ENCODE peak calls at places on chromosome 11, in eight cellular contexts. K is Panc1, L is HCT116, X is upper lobe of left lung, R is K562, E is GM12878, H is GM23338, N is HepG2. S is an unnamed sample.

GRCh38 chr11:40281055-40281580 is 1178.3 kb downstream of the LRRC4C start:
- ATAC-seq in K (no peak), L (no peak), X (no peak), R (no peak), E (peak), H (peak), N (no peak), S (no peak)

GRCh38 chr11:75031771-75032549 is 43.2 kb downstream of the NEU3 start:
- ATAC-seq in K (peak), L (peak), X (peak), R (peak), E (peak), H (peak), N (peak), S (peak)

GRCh38 chr11:43497144-43497543 is 138.4 kb downstream of the TTC17 start:
- ATAC-seq in K (no peak), L (no peak), X (peak), R (no peak), E (no peak), H (no peak), N (peak), S (no peak)

GRCh38 chr11:12362857-12363256 is 14.5 kb upstream of the PARVA start:
- ATAC-seq in K (no peak), L (no peak), X (no peak), R (no peak), E (no peak), H (no peak), N (no peak), S (no peak)

GRCh38 chr11:19116315-19116970 is 525 bp upstream of the ZDHHC13 start:
- ATAC-seq in K (no peak), L (no peak), X (no peak), R (no peak), E (peak), H (no peak), N (peak), S (no peak)

GRCh38 chr11:33761471-33761870 is 12.8 kb downstream of the FBXO3 start:
- ATAC-seq in K (no peak), L (no peak), X (no peak), R (no peak), E (peak), H (no peak), N (no peak), S (no peak)

GRCh38 chr11:113895367-113896155 is 9.0 kb upstream of the HTR3B start:
- ATAC-seq in K (peak), L (peak), X (no peak), R (peak), E (peak), H (peak), N (peak), S (no peak)

GRCh38 chr11:94178331-94178730 is 49.7 kb downstream of the PANX1 start:
- ATAC-seq in K (no peak), L (no peak), X (no peak), R (no peak), E (no peak), H (no peak), N (no peak), S (no peak)

GRCh38 chr11:10305262-10305963 is 540 bp downstream of the ADM start:
- ATAC-seq in K (peak), L (no peak), X (no peak), R (no peak), E (no peak), H (peak), N (peak), S (no peak)

GRCh38 chr11:34749666-34750659 is 129.1 kb downstream of the EHF start:
- ATAC-seq in K (no peak), L (no peak), X (peak), R (no peak), E (no peak), H (no peak), N (no peak), S (peak)

GRCh38 chr11:128705124-128705920 is 11.4 kb downstream of the FLI1 start:
- ATAC-seq in K (no peak), L (no peak), X (no peak), R (no peak), E (no peak), H (no peak), N (no peak), S (no peak)

GRCh38 chr11:102420547-102420946 is 32.0 kb downstream of the TMEM123 start:
- ATAC-seq in K (no peak), L (no peak), X (no peak), R (peak), E (peak), H (no peak), N (no peak), S (no peak)

GRCh38 chr11:67433536-67434394 is 3.7 kb downstream of the PTPRCAP start:
- ATAC-seq in K (no peak), L (no peak), X (no peak), R (no peak), E (no peak), H (no peak), N (no peak), S (no peak)

GRCh38 chr11:65834202-65834601 is 439 bp downstream of the SNX32 start:
- ATAC-seq in K (no peak), L (no peak), X (peak), R (no peak), E (no peak), H (no peak), N (no peak), S (no peak)

GRCh38 chr11:118343248-118343647 is 743 bp upstream of the CD3D start:
- ATAC-seq in K (no peak), L (no peak), X (no peak), R (no peak), E (peak), H (no peak), N (no peak), S (no peak)

DNA sequence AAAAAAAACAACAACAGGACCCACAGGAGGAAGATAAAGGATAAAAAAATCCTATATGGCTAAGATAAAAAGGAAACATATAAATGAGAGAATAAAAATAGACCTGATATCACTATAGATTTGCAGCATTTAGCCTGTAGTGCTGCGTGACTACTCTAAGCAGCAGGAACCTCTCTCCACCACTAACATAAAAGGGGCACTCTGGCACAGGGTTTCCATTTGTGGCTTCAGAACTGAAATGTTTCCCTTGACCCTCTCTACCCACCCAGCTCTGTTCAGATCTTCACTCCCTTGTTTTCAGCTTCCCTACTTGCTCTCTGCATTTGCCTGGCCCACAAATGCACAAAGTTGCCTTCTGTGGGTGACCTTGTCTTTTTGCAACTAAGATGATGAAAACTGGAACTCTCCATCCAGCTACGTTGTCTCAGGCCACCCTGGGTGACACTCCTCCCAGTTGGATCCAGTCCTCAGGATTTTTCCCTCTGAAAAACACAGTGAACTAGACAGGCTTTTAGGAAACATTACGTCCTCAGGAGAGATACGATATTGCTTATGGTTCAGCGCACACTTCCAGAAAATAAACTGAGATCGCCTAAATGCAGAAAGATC is 19.8 kb upstream of the PSMA1 start:
- ATAC-seq in K (peak), L (no peak), X (no peak), R (no peak), E (peak), H (peak), N (peak), S (peak)
- H3K4me3 ChIP-seq in K (no peak), L (no peak), X (no peak), R (no peak), E (no peak), H (no peak), N (no peak), S (no peak)

GRCh38 chr11:111448420-111448819 is 63.8 kb downstream of the BTG4 start:
- ATAC-seq in K (no peak), L (no peak), X (no peak), R (no peak), E (no peak), H (peak), N (peak), S (no peak)
- H3K27ac ChIP-seq in K (no peak), L (no peak), X (no peak), R (no peak), E (no peak), H (no peak), N (no peak), S (no peak)

GRCh38 chr11:14358729-14359439 is at the start of gene RRAS2:
- ATAC-seq in K (peak), L (peak), X (peak), R (peak), E (peak), H (peak), N (peak), S (peak)

GRCh38 chr11:14356342-14356741 is 2.6 kb downstream of the RRAS2 start:
- ATAC-seq in K (no peak), L (no peak), X (no peak), R (no peak), E (no peak), H (no peak), N (no peak), S (no peak)

GRCh38 chr11:14359573-14360031 is 619 bp upstream of the RRAS2 start:
- ATAC-seq in K (no peak), L (no peak), X (no peak), R (no peak), E (no peak), H (no peak), N (peak), S (no peak)

GRCh38 chr11:14360976-14361375 is 2.0 kb upstream of the RRAS2 start:
- ATAC-seq in K (no peak), L (no peak), X (no peak), R (no peak), E (no peak), H (no peak), N (no peak), S (no peak)

GRCh38 chr11:14357843-14358728 is 897 bp downstream of the RRAS2 start:
- ATAC-seq in K (peak), L (peak), X (peak), R (peak), E (peak), H (peak), N (peak), S (peak)
- TF ChIP-seq POLR2AphosphoS5 in K (no peak), L (peak), X (no peak), R (no peak), E (no peak), H (peak), N (no peak), S (no peak)

GRCh38 chr11:78205691-78206090 is 17.0 kb downstream of the USP35 start:
- ATAC-seq in K (no peak), L (no peak), X (no peak), R (no peak), E (no peak), H (no peak), N (no peak), S (no peak)

GRCh38 chr11:78201096-78201495 is 12.4 kb downstream of the USP35 start:
- ATAC-seq in K (no peak), L (no peak), X (no peak), R (no peak), E (no peak), H (no peak), N (no peak), S (no peak)

GRCh38 chr11:78202733-78203167 is 14.0 kb downstream of the USP35 start:
- ATAC-seq in K (no peak), L (no peak), X (peak), R (no peak), E (peak), H (no peak), N (peak), S (no peak)

GRCh38 chr11:78205256-78205655 is 16.5 kb downstream of the USP35 start:
- ATAC-seq in K (no peak), L (no peak), X (no peak), R (no peak), E (no peak), H (no peak), N (no peak), S (no peak)

DNA sequence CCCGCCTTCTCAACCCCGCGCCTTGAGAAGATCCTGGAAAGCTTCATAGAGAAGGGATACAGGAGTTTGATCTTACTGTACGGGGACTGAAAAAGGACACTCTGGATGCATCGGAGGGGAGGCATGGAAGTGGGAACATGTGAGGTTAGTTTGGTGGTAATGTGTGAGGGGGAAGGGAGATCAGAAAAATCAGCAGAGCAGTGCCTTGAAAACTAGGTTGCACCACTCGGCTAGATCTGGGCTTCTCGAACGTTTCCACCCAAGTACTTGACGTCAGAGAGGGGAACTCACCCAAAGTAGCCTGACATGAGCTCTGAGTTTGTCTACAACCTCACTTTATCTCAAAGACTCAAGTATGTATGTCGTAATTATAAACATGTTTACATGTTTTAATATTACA is 14.5 kb downstream of the USP35 start:
- ATAC-seq in K (no peak), L (no peak), X (no peak), R (no peak), E (no peak), H (no peak), N (no peak), S (no peak)
- H3K4me3 ChIP-seq in K (no peak), L (no peak), X (no peak), R (no peak), E (no peak), H (no peak), N (no peak), S (no peak)

GRCh38 chr11:62559204-62559603 is 12.6 kb upstream of the AHNAK start:
- ATAC-seq in K (no peak), L (no peak), X (no peak), R (no peak), E (no peak), H (no peak), N (no peak), S (no peak)
- H3K27ac ChIP-seq in K (peak), L (peak), X (peak), R (no peak), E (no peak), H (peak), N (no peak), S (peak)

DNA sequence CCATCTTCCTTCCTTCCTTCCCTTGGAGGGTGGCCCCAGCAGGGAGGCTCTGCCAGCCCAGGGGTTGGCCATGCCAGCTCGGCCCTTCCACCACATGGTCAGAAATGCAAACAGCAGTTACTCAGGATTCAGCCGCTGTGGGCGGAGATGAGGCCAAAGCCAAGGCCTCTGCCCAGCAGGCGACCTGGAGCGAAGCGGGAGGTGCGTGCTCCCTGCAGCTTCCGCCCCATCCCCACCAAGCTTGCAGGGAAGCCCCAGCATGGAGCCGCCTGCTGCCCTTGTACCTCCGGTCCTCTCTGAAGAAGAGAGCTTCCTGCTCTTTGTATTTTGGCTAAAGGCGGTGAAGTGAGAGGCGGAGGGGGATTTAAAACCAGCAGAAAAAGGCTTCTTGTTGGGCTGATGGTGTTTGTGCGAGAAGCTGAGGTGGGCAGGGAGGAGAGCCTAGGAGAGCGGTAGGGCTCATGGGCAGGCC is 50.4 kb downstream of the ANO1 start:
- ATAC-seq in K (peak), L (peak), X (no peak), R (no peak), E (no peak), H (peak), N (peak), S (no peak)
- TF ChIP-seq POLR2AphosphoS5 in K (no peak), L (no peak), X (no peak), R (no peak), E (no peak), H (no peak), N (no peak), S (no peak)